ENCODE peak calls at places on chromosomes 5 and 9, in seven cellular contexts. F, O, W, E, X, T and K are unnamed samples.

GRCh38 chr5:171401167-171401947 is 13.7 kb downstream of the NPM1 start:
- DNase-seq in E (no peak), F (no peak), O (no peak), T (no peak), X (no peak), W (no peak), K (no peak)

GRCh38 chr9:113361304-113362018 is 12.1 kb downstream of the BSPRY start:
- DNase-seq in W (no peak), X (peak), T (no peak), E (no peak), O (no peak), F (no peak), K (no peak)

GRCh38 chr9:99294850-99295461 is 72.9 kb downstream of the SEC61B start:
- DNase-seq in W (no peak), X (no peak), F (no peak), E (peak), O (no peak), T (no peak), K (no peak)

GRCh38 chr9:116437411-116438370 is 249.4 kb upstream of the TRIM32 start:
- DNase-seq in F (no peak), O (no peak), T (no peak), E (no peak), W (no peak), X (no peak), K (no peak)

GRCh38 chr5:134184155-134185135 is 7.7 kb upstream of the SKP1 start:
- DNase-seq in W (no peak), T (peak), X (peak), F (peak), O (peak), E (peak), K (peak)

GRCh38 chr9:31542384-31543055 is 841.9 kb upstream of the ACO1 start:
- DNase-seq in F (peak), T (no peak), E (peak), O (peak), X (no peak), W (peak), K (no peak)

GRCh38 chr9:131800366-131800765 is 60.5 kb upstream of the RAPGEF1 start:
- DNase-seq in E (no peak), O (no peak), T (no peak), F (no peak), X (no peak), W (no peak), K (no peak)

GRCh38 chr9:2742214-2742613 is 24.9 kb downstream of the KCNV2 start:
- DNase-seq in T (no peak), E (no peak), F (no peak), O (no peak), W (no peak), X (no peak), K (no peak)

GRCh38 chr9:38436708-38437107 is 12.5 kb upstream of the IGFBPL1 start:
- DNase-seq in W (no peak), F (no peak), E (no peak), T (no peak), O (no peak), X (no peak), K (no peak)

GRCh38 chr5:78699565-78700143 is 51.1 kb upstream of the LHFPL2 start:
- DNase-seq in T (no peak), F (no peak), O (no peak), W (peak), E (peak), X (peak), K (no peak)

GRCh38 chr5:75668348-75668895 is 48.8 kb downstream of the POC5 start:
- DNase-seq in W (no peak), T (no peak), E (no peak), F (no peak), X (no peak), O (no peak), K (no peak)

GRCh38 chr5:16238018-16238417 is 58.4 kb upstream of the MARCHF11 start:
- DNase-seq in E (no peak), T (no peak), O (no peak), X (no peak), W (no peak), F (no peak), K (no peak)

GRCh38 chr9:91177661-91178280 is 183.9 kb downstream of the AUH start:
- DNase-seq in T (no peak), W (no peak), O (no peak), E (peak), X (peak), F (no peak), K (no peak)

GRCh38 chr5:153552886-153553285 is 62.4 kb downstream of the GRIA1 start:
- DNase-seq in O (no peak), W (no peak), E (no peak), X (no peak), F (no peak), T (no peak), K (no peak)

GRCh38 chr9:4084440-4084818 is 215.4 kb downstream of the GLIS3 start:
- DNase-seq in T (no peak), X (no peak), F (peak), W (no peak), O (peak), E (no peak), K (peak)

GRCh38 chr9:35798658-35799366 is 7.4 kb downstream of the NPR2 start:
- DNase-seq in F (no peak), O (no peak), X (peak), T (no peak), E (peak), W (no peak), K (no peak)

GRCh38 chr5:1409386-1410110 is 35.7 kb downstream of the SLC6A3 start:
- DNase-seq in X (peak), F (no peak), W (no peak), T (no peak), O (peak), E (peak), K (no peak)

GRCh38 chr9:93300175-93300572 is 116.2 kb downstream of the WNK2 start:
- DNase-seq in E (no peak), X (no peak), T (no peak), W (no peak), F (peak), O (no peak), K (no peak)

GRCh38 chr5:124927735-124928134 is 181.3 kb upstream of the ZNF608 start:
- DNase-seq in W (no peak), O (no peak), F (no peak), T (no peak), X (peak), E (peak), K (no peak)

GRCh38 chr9:136246849-136247550 is 1.4 kb upstream of the QSOX2 start:
- DNase-seq in W (no peak), F (no peak), X (no peak), T (no peak), E (no peak), O (no peak), K (peak)

GRCh38 chr9:96661711-96662110 is 6.6 kb upstream of the PRXL2C start:
- DNase-seq in E (peak), O (no peak), T (no peak), X (no peak), F (no peak), W (no peak), K (no peak)

GRCh38 chr9:536597-537511 is 304.6 kb upstream of the DMRT1 start:
- DNase-seq in W (no peak), E (no peak), F (no peak), X (no peak), T (no peak), O (no peak), K (no peak)

GRCh38 chr5:134524219-134524825 is 1.1 kb upstream of the JADE2 start:
- DNase-seq in X (peak), T (no peak), W (no peak), E (peak), F (peak), O (peak), K (peak)

GRCh38 chr9:113380869-113381378 is 4.1 kb upstream of the HDHD3 start:
- DNase-seq in W (no peak), F (no peak), T (no peak), X (peak), E (no peak), O (no peak), K (no peak)

GRCh38 chr5:114390431-114390830 is 28.6 kb downstream of the KCNN2 start:
- DNase-seq in T (no peak), F (no peak), W (no peak), O (no peak), E (no peak), X (no peak), K (no peak)

GRCh38 chr5:155631116-155631515 is 617.6 kb downstream of the KIF4B start:
- DNase-seq in W (no peak), T (no peak), F (no peak), X (no peak), O (no peak), E (peak), K (no peak)

GRCh38 chr9:3758816-3759576 is 233.2 kb upstream of the RFX3 start:
- DNase-seq in E (no peak), F (no peak), W (no peak), O (no peak), X (no peak), T (no peak), K (no peak)

GRCh38 chr9:84278131-84278530 is 62.4 kb downstream of the SLC28A3 start:
- DNase-seq in X (peak), E (peak), W (no peak), T (no peak), O (no peak), F (no peak), K (no peak)

GRCh38 chr5:151553130-151553670 is 37.9 kb downstream of the FAT2 start:
- DNase-seq in W (no peak), T (no peak), E (no peak), O (no peak), X (no peak), F (no peak), K (no peak)

GRCh38 chr5:159049844-159050318 is 49.8 kb downstream of the EBF1 start:
- DNase-seq in O (no peak), X (peak), E (peak), F (peak), W (peak), T (no peak), K (peak)

GRCh38 chr9:34570422-34571179 is 18.9 kb downstream of the CNTFR start:
- DNase-seq in W (no peak), F (no peak), T (no peak), E (no peak), O (no peak), X (no peak), K (peak)

GRCh38 chr5:113230711-113231652 is 203.8 kb downstream of the TSSK1B start:
- DNase-seq in T (no peak), E (peak), W (no peak), X (peak), O (no peak), F (no peak), K (no peak)

GRCh38 chr9:127776195-127776918 is 2.1 kb downstream of the SH2D3C start:
- DNase-seq in E (no peak), X (no peak), F (no peak), T (no peak), W (no peak), O (no peak), K (no peak)

GRCh38 chr5:172556971-172557461 is 84.0 kb upstream of the NEURL1B start:
- DNase-seq in W (no peak), T (no peak), O (peak), E (no peak), F (peak), X (no peak), K (peak)

GRCh38 chr5:125012727-125013451 is 266.4 kb upstream of the ZNF608 start:
- DNase-seq in F (no peak), W (no peak), O (no peak), E (no peak), T (no peak), X (no peak), K (no peak)

GRCh38 chr5:31632460-31632859 is 6.5 kb upstream of the PDZD2 start:
- DNase-seq in T (no peak), F (no peak), O (no peak), E (no peak), X (peak), W (no peak), K (no peak)

GRCh38 chr5:150523472-150524350 is 15.8 kb downstream of the NDST1 start:
- DNase-seq in X (peak), W (no peak), F (peak), O (no peak), E (peak), T (no peak), K (no peak)

GRCh38 chr5:176595386-176595943 is 14.5 kb downstream of the GPRIN1 start:
- DNase-seq in T (no peak), F (no peak), E (no peak), O (no peak), X (no peak), W (no peak), K (no peak)

GRCh38 chr5:176597417-176598389 is 12.3 kb downstream of the GPRIN1 start:
- DNase-seq in E (no peak), W (no peak), X (no peak), O (no peak), T (no peak), F (no peak), K (no peak)

GRCh38 chr5:176596069-176596656 is 13.8 kb downstream of the GPRIN1 start:
- DNase-seq in F (no peak), E (no peak), W (no peak), O (no peak), T (no peak), X (no peak), K (no peak)

GRCh38 chr5:176594554-176594953 is 15.4 kb downstream of the GPRIN1 start:
- DNase-seq in T (no peak), O (no peak), F (no peak), X (no peak), W (no peak), E (no peak), K (no peak)

GRCh38 chr5:176596689-176597416 is 13.1 kb downstream of the GPRIN1 start:
- DNase-seq in X (no peak), E (peak), T (no peak), O (no peak), W (no peak), F (peak), K (no peak)
- H3K4me3 ChIP-seq in X (no peak), E (peak), T (peak), O (peak), W (peak), F (no peak), K (peak)

DNA sequence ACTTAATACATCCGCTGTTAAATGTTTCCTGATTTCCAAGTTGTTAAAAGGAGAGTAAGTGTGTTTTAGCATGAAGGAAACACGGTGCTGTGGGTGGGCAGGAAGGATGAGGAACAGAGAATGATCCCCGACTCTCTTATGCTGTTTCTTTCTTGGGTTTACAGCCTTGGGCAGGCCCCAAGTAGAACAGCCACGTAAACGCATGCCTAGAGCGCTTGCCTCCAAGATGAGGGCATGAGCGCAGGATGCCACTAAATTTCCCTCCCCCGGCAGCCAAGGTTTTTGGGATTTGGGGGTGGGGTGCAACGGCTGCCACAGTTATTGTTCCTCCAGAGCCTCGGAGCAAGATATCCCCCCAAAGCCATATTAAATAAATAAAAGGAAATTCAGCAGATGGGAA is 10.1 kb upstream of the DELE1 start:
- DNase-seq in T (no peak), O (no peak), W (no peak), F (no peak), X (no peak), E (peak), K (no peak)
- H3K4me3 ChIP-seq in T (peak), O (peak), W (peak), F (peak), X (no peak), E (peak), K (peak)

DNA sequence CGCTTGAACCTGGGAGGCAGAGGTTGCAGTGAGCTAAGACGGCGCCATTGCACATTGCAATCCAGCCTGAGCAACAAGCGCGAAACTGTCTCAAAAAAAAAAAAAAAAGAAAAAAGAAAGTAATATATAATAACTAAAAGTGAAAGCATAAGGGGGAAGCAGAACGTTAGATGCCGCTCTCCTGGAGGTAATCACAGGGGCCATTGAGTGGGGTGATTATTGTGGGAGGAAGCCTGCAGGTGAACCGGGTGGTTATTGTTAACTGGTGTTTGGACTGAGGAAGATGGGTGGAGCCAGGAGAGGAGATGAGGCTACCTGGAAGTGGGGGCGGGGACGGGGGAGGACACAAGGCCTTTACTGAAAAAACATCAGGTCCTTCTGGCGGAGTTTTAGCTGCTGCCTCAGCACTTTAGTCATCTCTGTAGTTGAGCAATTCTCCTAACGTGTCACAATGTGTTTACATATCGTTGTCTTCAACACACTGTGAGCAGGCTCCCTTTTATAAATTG is 5.3 kb upstream of the TJP2 start:
- DNase-seq in O (no peak), F (no peak), T (no peak), W (no peak), X (peak), E (peak), K (no peak)
- H3K4me3 ChIP-seq in O (no peak), F (no peak), T (peak), W (no peak), X (no peak), E (no peak), K (peak)

GRCh38 chr5:39215857-39216256 is 3.5 kb downstream of the FYB1 start:
- DNase-seq in W (no peak), X (no peak), T (no peak), O (no peak), F (no peak), E (no peak), K (no peak)
- H3K4me3 ChIP-seq in W (no peak), X (no peak), T (no peak), O (no peak), F (no peak), E (no peak), K (no peak)